ENCODE peak calls at places on chromosomes 16 and 17, in five cellular contexts. I is CD8-positive, alpha-beta T cell; K is BE2C; N is thoracic aorta; T is RPMI7951. L is an unnamed sample.
A peak's percentile ranks its signal among the peaks of the same experiment; 100 is the strongest.

GRCh38 chr17:11825902-11826301 is 171.4 kb downstream of the ZNF18 start:
- DNase-seq in I (no peak), K (no peak), N (no peak), T (no peak), L (peak; percentile 39)

GRCh38 chr16:71426069-71426879 is 15.6 kb downstream of the TLE7 start:
- DNase-seq in I (no peak), K (peak; percentile 68), N (no peak), T (peak; percentile 58), L (no peak)

GRCh38 chr16:56451753-56452689 is 667 bp downstream of the OGFOD1 start:
- DNase-seq in I (no peak), K (peak; percentile 65), N (peak; percentile 15), T (peak; percentile 55), L (no peak)

GRCh38 chr16:84332975-84333684 is 35.2 kb upstream of the ATP2C2 start:
- DNase-seq in I (no peak), K (no peak), N (no peak), T (no peak), L (no peak)

GRCh38 chr17:55341432-55341831 is 76.7 kb downstream of the HLF start:
- DNase-seq in I (no peak), K (no peak), N (no peak), T (no peak), L (no peak)

GRCh38 chr16:3548445-3548844 is 28.8 kb downstream of the NLRC3 start:
- DNase-seq in I (no peak), K (no peak), N (no peak), T (no peak), L (no peak)

GRCh38 chr17:8436169-8436932 is 667 bp downstream of the NDEL1 start:
- DNase-seq in I (peak; percentile 30), K (peak; percentile 31), N (peak; percentile 36), T (peak; percentile 56), L (peak; percentile 93)

GRCh38 chr17:76485569-76485968 is 15.7 kb downstream of the RHBDF2 start:
- DNase-seq in I (no peak), K (no peak), N (no peak), T (no peak), L (no peak)

GRCh38 chr17:43212641-43213490 is 1.2 kb downstream of the TMEM106A start:
- DNase-seq in I (no peak), K (no peak), N (no peak), T (peak; percentile 11), L (no peak)

GRCh38 chr17:47317119-47317518 is 6.6 kb upstream of the EFCAB13 start:
- DNase-seq in I (no peak), K (no peak), N (no peak), T (no peak), L (peak; percentile 84)

GRCh38 chr16:8944113-8944765 is 19.5 kb downstream of the USP7 start:
- DNase-seq in I (no peak), K (no peak), N (no peak), T (no peak), L (no peak)

GRCh38 chr16:4979736-4980660 is 21.9 kb downstream of the SEC14L5 start:
- DNase-seq in I (no peak), K (no peak), N (no peak), T (no peak), L (no peak)

GRCh38 chr16:16150117-16150877 is 73.0 kb downstream of the ABCC6 start:
- DNase-seq in I (no peak), K (peak; percentile 82), N (peak; percentile 12), T (no peak), L (no peak)

GRCh38 chr16:15538484-15538883 is 104.1 kb downstream of the BMERB1 start:
- DNase-seq in I (no peak), K (no peak), N (no peak), T (no peak), L (no peak)

GRCh38 chr16:5078626-5079025 is 7.0 kb downstream of the ALG1 start:
- DNase-seq in I (no peak), K (no peak), N (no peak), T (no peak), L (no peak)

GRCh38 chr16:74936902-74937560 is 47.9 kb downstream of the WDR59 start:
- DNase-seq in I (no peak), K (no peak), N (no peak), T (peak; percentile 26), L (no peak)

GRCh38 chr17:83062011-83062817 is 17.2 kb upstream of the METRNL start:
- DNase-seq in I (no peak), K (peak; percentile 3), N (peak; percentile 1), T (no peak), L (no peak)

GRCh38 chr16:19281246-19281645 is 4.3 kb upstream of the CLEC19A start:
- DNase-seq in I (no peak), K (no peak), N (no peak), T (no peak), L (no peak)

GRCh38 chr16:4613636-4614570 is 785 bp downstream of the UBALD1 start:
- DNase-seq in I (no peak), K (peak; percentile 73), N (no peak), T (peak; percentile 41), L (no peak)

GRCh38 chr17:66272699-66273390 is 29.6 kb upstream of the PRKCA start:
- DNase-seq in I (no peak), K (no peak), N (peak; percentile 12), T (peak; percentile 92), L (no peak)

GRCh38 chr16:56510544-56510943 is 9.3 kb downstream of the BBS2 start:
- DNase-seq in I (no peak), K (no peak), N (no peak), T (no peak), L (no peak)

GRCh38 chr16:65406076-65406475 is 284.2 kb upstream of the CDH11 start:
- DNase-seq in I (no peak), K (no peak), N (no peak), T (peak; percentile 76), L (no peak)

GRCh38 chr17:47225436-47225858 is 16.3 kb downstream of the MYL4 start:
- DNase-seq in I (no peak), K (peak; percentile 30), N (peak; percentile 87), T (peak; percentile 89), L (no peak)

GRCh38 chr16:27813591-27813990 is 249.9 kb downstream of the GSG1L start:
- DNase-seq in I (no peak), K (no peak), N (no peak), T (no peak), L (no peak)

GRCh38 chr16:67548265-67549126 is 13.8 kb upstream of the CTCF start:
- DNase-seq in I (no peak), K (no peak), N (no peak), T (no peak), L (peak; percentile 81)

GRCh38 chr16:7366041-7366440 is 33.4 kb downstream of the RBFOX1 start:
- DNase-seq in I (no peak), K (no peak), N (no peak), T (no peak), L (no peak)

GRCh38 chr17:16623282-16623681 is 30.4 kb downstream of the ZNF624 start:
- DNase-seq in I (no peak), K (no peak), N (no peak), T (no peak), L (no peak)

GRCh38 chr17:15456972-15457722 is 10.3 kb downstream of the CDRT4 start:
- DNase-seq in I (no peak), K (no peak), N (no peak), T (peak; percentile 95), L (no peak)

GRCh38 chr16:67442581-67443255 is 11.8 kb downstream of the HSD11B2 start:
- DNase-seq in I (no peak), K (peak; percentile 46), N (no peak), T (no peak), L (no peak)

GRCh38 chr17:43171761-43172487 is 910 bp downstream of the NBR1 start:
- DNase-seq in I (no peak), K (peak; percentile 17), N (no peak), T (peak; percentile 83), L (no peak)

GRCh38 chr17:49315551-49315951 is 46.5 kb downstream of the ZNF652 start:
- DNase-seq in I (peak; percentile 54), K (peak; percentile 72), N (peak; percentile 48), T (peak; percentile 83), L (no peak)

GRCh38 chr17:80850817-80851216 is 140.8 kb upstream of the CHMP6 start:
- DNase-seq in I (no peak), K (no peak), N (no peak), T (no peak), L (no peak)

L was measured in esophagus muscularis mucosa.